ENCODE peak calls at places on chromosomes 3 and 15, in nine cellular contexts. J is ovary, I is stomach, B is testis, U is K562, H is NB4, A is A549, R is heart left ventricle, O is upper lobe of left lung. M is an unnamed sample.

GRCh38 chr3:60080648-60081047 is 1030.8 kb upstream of the CFAP20DC start:
- DNase-seq in B (no peak), I (no peak), O (no peak), U (no peak), J (no peak), R (no peak), H (no peak), A (no peak), M (no peak)

GRCh38 chr3:131705558-131706051 is 202.8 kb upstream of the MRPL3 start:
- DNase-seq in H (no peak), O (no peak), R (no peak), B (no peak), J (no peak), U (no peak), I (no peak), A (no peak), M (no peak)

GRCh38 chr3:9703736-9704342 is at the start of gene CPNE9:
- DNase-seq in A (no peak), U (peak), B (no peak), H (no peak), J (no peak), I (no peak), O (peak), R (no peak), M (no peak)

GRCh38 chr15:46934851-46935250 is 782.5 kb upstream of the SEMA6D start:
- DNase-seq in O (no peak), U (no peak), R (no peak), B (no peak), H (no peak), I (no peak), A (no peak), J (no peak), M (no peak)

GRCh38 chr15:29750754-29751153 is 71.5 kb downstream of the TJP1 start:
- DNase-seq in J (no peak), H (no peak), I (no peak), U (no peak), A (no peak), B (no peak), O (no peak), R (no peak), M (no peak)

GRCh38 chr3:157248590-157249425 is 88.9 kb upstream of the CCNL1 start:
- DNase-seq in R (peak), B (peak), O (no peak), H (peak), I (no peak), A (peak), J (no peak), U (no peak), M (no peak)

GRCh38 chr3:184233127-184233843 is 3.9 kb downstream of the VWA5B2 start:
- DNase-seq in U (no peak), A (no peak), I (no peak), H (no peak), R (no peak), B (no peak), J (no peak), O (peak), M (no peak)

GRCh38 chr3:114608293-114608692 is 314.5 kb downstream of the TIGIT start:
- DNase-seq in H (no peak), R (no peak), U (no peak), A (no peak), O (no peak), B (no peak), I (no peak), J (no peak), M (no peak)

GRCh38 chr3:173743512-173743911 is 346.0 kb downstream of the NLGN1 start:
- DNase-seq in O (no peak), R (no peak), H (no peak), I (no peak), B (no peak), A (no peak), J (no peak), U (no peak), M (no peak)
- H3K4me3 ChIP-seq in O (no peak), R (no peak), H (no peak), I (no peak), B (no peak), A (no peak), J (no peak), U (no peak), M (no peak)

GRCh38 chr3:28278918-28279317 is 37.5 kb downstream of the CMC1 start:
- DNase-seq in O (no peak), A (no peak), H (no peak), U (no peak), B (no peak), R (no peak), J (no peak), I (no peak), M (no peak)
- TF ChIP-seq POLR2A in O (no peak), A (no peak), H (no peak), U (no peak), B (no peak), R (no peak), J (no peak), I (no peak), M (no peak)

DNA sequence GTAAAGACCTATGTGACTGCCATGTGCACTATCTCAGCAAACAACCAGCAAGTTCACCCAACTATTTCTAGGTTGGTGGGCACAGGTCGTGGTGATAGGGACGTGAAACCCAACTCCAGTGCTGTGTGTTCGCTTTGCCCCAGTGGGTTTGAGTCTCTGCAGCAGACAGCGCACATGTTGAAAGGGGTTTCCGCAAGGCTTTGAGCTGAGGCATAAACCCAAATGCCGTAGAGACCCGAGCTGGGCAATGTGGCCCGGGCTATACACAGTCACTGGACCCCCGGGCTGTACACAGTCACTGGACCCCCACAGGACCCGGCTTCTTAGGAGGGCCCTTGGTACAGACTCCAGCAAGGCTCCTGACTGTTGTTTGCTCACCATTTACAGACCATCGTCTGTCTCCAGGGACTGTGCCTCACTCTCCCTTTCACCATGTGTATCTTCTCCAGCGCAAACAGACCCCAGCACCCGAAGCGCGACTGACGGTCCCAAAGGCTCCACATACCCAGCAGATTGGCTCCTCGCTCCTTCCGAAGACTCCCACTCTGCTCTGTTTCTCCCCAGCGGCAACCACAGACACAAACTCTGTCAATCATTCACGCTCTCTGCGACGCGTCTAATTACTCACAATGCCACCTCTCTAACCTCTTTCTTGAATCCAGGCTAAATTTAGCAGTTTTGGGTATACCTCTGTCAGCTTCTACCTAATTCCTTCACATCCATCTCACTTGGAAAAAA is 31.2 kb downstream of the PCSK6 start:
- DNase-seq in I (no peak), B (peak), A (no peak), H (no peak), U (no peak), J (no peak), R (no peak), O (no peak), M (no peak)
- TF ChIP-seq CTCF in I (no peak), B (no peak), A (no peak), H (no peak), U (no peak), J (no peak), R (no peak), O (no peak), M (no peak)

GRCh38 chr15:67025719-67026118 is 39.7 kb upstream of the SMAD3 start:
- DNase-seq in U (no peak), B (peak), H (peak), A (peak), O (no peak), I (no peak), R (peak), J (peak), M (peak)
- H3K4me3 ChIP-seq in U (no peak), B (no peak), H (no peak), A (no peak), O (no peak), I (no peak), R (no peak), J (no peak), M (no peak)

GRCh38 chr15:39594764-39595620 is 14.1 kb downstream of the THBS1 start:
- DNase-seq in H (no peak), B (no peak), R (no peak), U (no peak), A (no peak), O (no peak), J (no peak), I (no peak), M (no peak)
- TF ChIP-seq POLR2A in H (no peak), B (no peak), R (no peak), U (no peak), A (no peak), O (no peak), J (no peak), I (no peak), M (no peak)

DNA sequence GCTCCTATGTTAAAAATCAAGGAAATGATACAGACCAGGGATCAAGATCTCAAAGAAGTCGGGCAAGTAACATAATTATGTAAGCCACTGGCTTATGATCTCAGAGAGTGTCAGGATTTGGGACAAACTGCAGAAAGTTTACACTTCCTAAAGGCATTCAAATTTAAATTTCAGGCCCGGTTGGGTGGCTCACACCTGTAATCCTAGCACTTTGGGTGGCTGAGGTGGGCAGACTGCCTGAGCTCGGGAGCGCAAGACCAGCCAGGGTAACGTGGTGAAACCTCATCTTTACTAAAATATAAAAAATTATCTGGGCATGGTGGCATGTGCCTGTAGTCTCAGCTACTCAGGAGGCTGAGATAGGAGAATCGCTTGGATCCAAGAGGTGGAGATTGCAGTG is 124.4 kb upstream of the UBE2E2 start:
- DNase-seq in O (no peak), H (no peak), J (no peak), U (no peak), B (no peak), A (no peak), I (no peak), R (no peak), M (no peak)
- TF ChIP-seq CTCF in O (no peak), H (no peak), J (no peak), U (no peak), B (no peak), A (no peak), I (no peak), R (no peak), M (no peak)

GRCh38 chr3:71127463-71128243 is 455.9 kb downstream of the FOXP1 start:
- DNase-seq in J (no peak), A (no peak), O (no peak), R (no peak), B (peak), H (no peak), U (no peak), I (no peak), M (no peak)
- H3K4me3 ChIP-seq in J (peak), A (no peak), O (peak), R (no peak), B (no peak), H (no peak), U (peak), I (peak), M (no peak)

DNA sequence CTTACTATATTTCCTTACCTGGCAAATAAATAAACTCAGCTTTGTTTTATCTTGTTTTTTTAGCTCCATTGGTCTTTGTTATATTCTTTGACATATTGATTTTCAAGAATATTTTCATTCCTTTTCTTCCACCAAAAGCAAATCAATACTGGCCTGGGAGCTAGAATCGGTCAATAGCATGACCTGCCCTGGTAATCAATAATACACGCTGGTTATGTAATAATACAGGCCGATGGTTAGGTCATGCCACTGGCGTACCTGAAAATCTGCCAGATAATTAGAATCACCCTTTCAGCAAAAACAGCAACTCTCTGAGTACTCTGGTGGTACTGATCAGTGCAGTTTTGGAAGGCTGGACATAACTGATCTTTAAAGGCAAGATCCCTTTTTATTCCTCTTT is 39.9 kb downstream of the PEAK1 start:
- DNase-seq in J (no peak), U (no peak), H (no peak), O (no peak), B (no peak), R (no peak), A (no peak), I (no peak), M (no peak)
- TF ChIP-seq POLR2A in J (no peak), U (no peak), H (no peak), O (no peak), B (no peak), R (no peak), A (no peak), I (no peak), M (no peak)

GRCh38 chr15:75903331-75904240 is at the start of gene FBXO22:
- DNase-seq in B (peak), H (peak), R (peak), A (peak), O (peak), I (peak), U (peak), J (peak), M (peak)
- TF ChIP-seq CTCF in B (no peak), H (no peak), R (no peak), A (no peak), O (no peak), I (no peak), U (no peak), J (no peak), M (no peak)